ENCODE peak calls at places on chromosomes 16 and 17, in seven cellular contexts. J is amygdala, E is suprapubic skin, U is GM12892, Q is heart left ventricle, F is HTR-8/SVneo, N is hippocampal formation. Z is an unnamed sample.

GRCh38 chr16:54434859-54435258 is 148.3 kb upstream of the IRX3 start:
- DNase-seq in F (no peak), U (no peak), E (no peak), J (no peak), Q (no peak), N (no peak), Z (no peak)

GRCh38 chr17:51263001-51263400 is 2.7 kb downstream of the UTP18 start:
- DNase-seq in E (no peak), N (no peak), U (no peak), Q (no peak), J (no peak), F (no peak), Z (no peak)

GRCh38 chr16:22903716-22904115 is 89.8 kb downstream of the HS3ST2 start:
- DNase-seq in E (no peak), Q (no peak), U (no peak), J (no peak), F (no peak), N (no peak), Z (no peak)

GRCh38 chr17:72151565-72152391 is 31.0 kb downstream of the SOX9 start:
- DNase-seq in F (peak; percentile 87), J (peak; percentile 61), U (no peak), N (peak; percentile 77), E (no peak), Q (peak; percentile 65), Z (no peak)

GRCh38 chr16:1929105-1929504 is 10.9 kb upstream of the HS3ST6 start:
- DNase-seq in F (peak; percentile 67), Q (peak; percentile 36), U (no peak), E (no peak), N (no peak), J (no peak), Z (peak; percentile 47)

GRCh38 chr17:29066053-29066452 is 23.1 kb downstream of the PIPOX start:
- DNase-seq in Q (no peak), N (no peak), U (no peak), E (no peak), J (no peak), F (no peak), Z (no peak)

GRCh38 chr16:52912565-52913173 is 140.0 kb downstream of the CHD9NB start:
- DNase-seq in J (peak; percentile 63), E (no peak), F (peak; percentile 45), N (peak; percentile 39), Q (no peak), U (peak; percentile 18), Z (no peak)

GRCh38 chr16:87407511-87408112 is 15.5 kb downstream of the MAP1LC3B start:
- DNase-seq in U (no peak), F (no peak), N (no peak), Q (peak; percentile 41), J (no peak), E (peak; percentile 81), Z (no peak)

GRCh38 chr17:39064374-39064773 is 87.1 kb downstream of the PLXDC1 start:
- DNase-seq in U (no peak), J (no peak), F (no peak), Q (no peak), N (no peak), E (no peak), Z (peak; percentile 47)

GRCh38 chr17:21452377-21453143 is 76.4 kb downstream of the KCNJ12 start:
- DNase-seq in N (peak; percentile 65), E (no peak), Q (peak; percentile 43), F (no peak), J (peak; percentile 58), U (no peak), Z (peak; percentile 49)

GRCh38 chr16:24954137-24954536 is 61.0 kb downstream of the ARHGAP17 start:
- DNase-seq in Q (no peak), U (no peak), E (no peak), F (no peak), N (no peak), J (no peak), Z (no peak)

GRCh38 chr16:72787519-72788268 is 260.2 kb downstream of the ZFHX3 start:
- DNase-seq in F (peak; percentile 81), J (peak; percentile 46), N (peak; percentile 15), U (peak; percentile 66), Q (peak; percentile 41), E (no peak), Z (peak; percentile 74)

GRCh38 chr17:17950806-17951205 is 21.4 kb downstream of the TOM1L2 start:
- DNase-seq in E (no peak), J (no peak), F (no peak), Q (no peak), N (no peak), U (no peak), Z (no peak)

GRCh38 chr17:69944406-69944805 is 130.6 kb upstream of the KCNJ16 start:
- DNase-seq in Q (no peak), N (no peak), U (no peak), E (no peak), J (no peak), F (no peak), Z (no peak)

GRCh38 chr17:14373587-14374259 is 72.8 kb downstream of the HS3ST3B1 start:
- DNase-seq in J (no peak), Q (no peak), E (no peak), N (no peak), F (peak; percentile 7), U (no peak), Z (no peak)

GRCh38 chr16:3469736-3470135 is 25.6 kb downstream of the C16orf90 start:
- DNase-seq in F (no peak), Q (no peak), E (no peak), J (no peak), U (no peak), N (no peak), Z (no peak)

GRCh38 chr16:2786061-2786825 is 1.1 kb downstream of the PRSS33 start:
- DNase-seq in J (no peak), N (no peak), U (no peak), F (no peak), E (peak; percentile 71), Q (no peak), Z (no peak)

GRCh38 chr16:21263640-21264211 is 14.4 kb downstream of the CRYM start:
- DNase-seq in F (no peak), N (no peak), Q (no peak), U (peak; percentile 34), J (no peak), E (no peak), Z (no peak)

GRCh38 chr17:80770881-80771611 is 220.6 kb upstream of the CHMP6 start:
- DNase-seq in Q (no peak), U (no peak), N (no peak), J (no peak), E (no peak), F (no peak), Z (no peak)

GRCh38 chr17:58046230-58047094 is 36.8 kb upstream of the DYNLL2 start:
- DNase-seq in F (no peak), N (peak; percentile 28), U (no peak), E (no peak), J (peak; percentile 51), Q (peak; percentile 42), Z (no peak)

GRCh38 chr17:60040843-60041242 is 37.9 kb downstream of the HEATR6 start:
- DNase-seq in N (no peak), Q (no peak), U (no peak), E (no peak), J (no peak), F (no peak), Z (no peak)

GRCh38 chr17:2692781-2693135 is 18.8 kb downstream of the CLUH start:
- DNase-seq in N (no peak), F (no peak), Q (no peak), U (no peak), J (no peak), E (no peak), Z (no peak)